ENCODE peak calls at places on chromosomes 2 and 18, in seven cellular contexts. One of them, this sample, is unnamed.

GRCh38 chr2:57444731-57445414 is 601.7 kb upstream of the VRK2 start:
- DNase-seq in IMR-90: no peak
- DNase-seq in dermis blood vessel endothelial cell: no peak
- DNase-seq in stimulated activated CD4-positive, alpha-beta T cell treated with anti-CD3 and anti-CD28 coated beads, Interleukin-4, amount 100 ng/mL, for 24 hours: no peak
- DNase-seq in activated CD4-positive, alpha-beta memory T cell treated with anti-CD3 and anti-CD28 coated beads, Interleukin-2, amount 10 ng/mL, durations not matched to agents 7 days and 5 days: no peak
- DNase-seq in C1 segment of cervical spinal cord: no peak
- DNase-seq in left cardiac atrium: no peak
- DNase-seq in this sample: no peak

GRCh38 chr18:47204908-47205522 is 28.9 kb upstream of the IER3IP1 start:
- DNase-seq in IMR-90: peak; percentile 27
- DNase-seq in dermis blood vessel endothelial cell: peak; percentile 71
- DNase-seq in stimulated activated CD4-positive, alpha-beta T cell treated with anti-CD3 and anti-CD28 coated beads, Interleukin-4, amount 100 ng/mL, for 24 hours: peak; percentile 45
- DNase-seq in activated CD4-positive, alpha-beta memory T cell treated with anti-CD3 and anti-CD28 coated beads, Interleukin-2, amount 10 ng/mL, durations not matched to agents 7 days and 5 days: peak; percentile 29
- DNase-seq in C1 segment of cervical spinal cord: peak; percentile 1
- DNase-seq in left cardiac atrium: no peak
- DNase-seq in this sample: no peak

GRCh38 chr2:25366629-25367028 is 24.9 kb upstream of the DNMT3A start:
- DNase-seq in IMR-90: no peak
- DNase-seq in dermis blood vessel endothelial cell: no peak
- DNase-seq in stimulated activated CD4-positive, alpha-beta T cell treated with anti-CD3 and anti-CD28 coated beads, Interleukin-4, amount 100 ng/mL, for 24 hours: no peak
- DNase-seq in activated CD4-positive, alpha-beta memory T cell treated with anti-CD3 and anti-CD28 coated beads, Interleukin-2, amount 10 ng/mL, durations not matched to agents 7 days and 5 days: no peak
- DNase-seq in C1 segment of cervical spinal cord: no peak
- DNase-seq in left cardiac atrium: no peak
- DNase-seq in this sample: no peak

GRCh38 chr2:39144411-39144810 is 23.6 kb upstream of the SOS1 start:
- DNase-seq in IMR-90: no peak
- DNase-seq in dermis blood vessel endothelial cell: no peak
- DNase-seq in stimulated activated CD4-positive, alpha-beta T cell treated with anti-CD3 and anti-CD28 coated beads, Interleukin-4, amount 100 ng/mL, for 24 hours: no peak
- DNase-seq in activated CD4-positive, alpha-beta memory T cell treated with anti-CD3 and anti-CD28 coated beads, Interleukin-2, amount 10 ng/mL, durations not matched to agents 7 days and 5 days: no peak
- DNase-seq in C1 segment of cervical spinal cord: no peak
- DNase-seq in left cardiac atrium: no peak
- DNase-seq in this sample: no peak

GRCh38 chr18:23424616-23425015 is 28.5 kb upstream of the RIOK3 start:
- DNase-seq in IMR-90: no peak
- DNase-seq in dermis blood vessel endothelial cell: no peak
- DNase-seq in stimulated activated CD4-positive, alpha-beta T cell treated with anti-CD3 and anti-CD28 coated beads, Interleukin-4, amount 100 ng/mL, for 24 hours: no peak
- DNase-seq in activated CD4-positive, alpha-beta memory T cell treated with anti-CD3 and anti-CD28 coated beads, Interleukin-2, amount 10 ng/mL, durations not matched to agents 7 days and 5 days: no peak
- DNase-seq in C1 segment of cervical spinal cord: no peak
- DNase-seq in left cardiac atrium: no peak
- DNase-seq in this sample: no peak

GRCh38 chr2:229342376-229342775 is 71.3 kb upstream of the PID1 start:
- DNase-seq in IMR-90: no peak
- DNase-seq in dermis blood vessel endothelial cell: peak; percentile 55
- DNase-seq in stimulated activated CD4-positive, alpha-beta T cell treated with anti-CD3 and anti-CD28 coated beads, Interleukin-4, amount 100 ng/mL, for 24 hours: no peak
- DNase-seq in activated CD4-positive, alpha-beta memory T cell treated with anti-CD3 and anti-CD28 coated beads, Interleukin-2, amount 10 ng/mL, durations not matched to agents 7 days and 5 days: no peak
- DNase-seq in C1 segment of cervical spinal cord: no peak
- DNase-seq in left cardiac atrium: peak; percentile 39
- DNase-seq in this sample: peak; percentile 56

GRCh38 chr2:120825370-120826259 is 89.9 kb downstream of the GLI2 start:
- DNase-seq in IMR-90: peak; percentile 90
- DNase-seq in dermis blood vessel endothelial cell: no peak
- DNase-seq in stimulated activated CD4-positive, alpha-beta T cell treated with anti-CD3 and anti-CD28 coated beads, Interleukin-4, amount 100 ng/mL, for 24 hours: no peak
- DNase-seq in activated CD4-positive, alpha-beta memory T cell treated with anti-CD3 and anti-CD28 coated beads, Interleukin-2, amount 10 ng/mL, durations not matched to agents 7 days and 5 days: no peak
- DNase-seq in C1 segment of cervical spinal cord: peak; percentile 48
- DNase-seq in left cardiac atrium: peak; percentile 61
- DNase-seq in this sample: peak; percentile 87

GRCh38 chr18:22637787-22638186 is 220.1 kb upstream of the CTAGE1 start:
- DNase-seq in IMR-90: peak; percentile 89
- DNase-seq in dermis blood vessel endothelial cell: peak; percentile 1
- DNase-seq in stimulated activated CD4-positive, alpha-beta T cell treated with anti-CD3 and anti-CD28 coated beads, Interleukin-4, amount 100 ng/mL, for 24 hours: no peak
- DNase-seq in activated CD4-positive, alpha-beta memory T cell treated with anti-CD3 and anti-CD28 coated beads, Interleukin-2, amount 10 ng/mL, durations not matched to agents 7 days and 5 days: no peak
- DNase-seq in C1 segment of cervical spinal cord: no peak
- DNase-seq in left cardiac atrium: no peak
- DNase-seq in this sample: no peak

GRCh38 chr2:204794624-204795023 is 249.3 kb downstream of the PARD3B start:
- DNase-seq in IMR-90: peak; percentile 29
- DNase-seq in dermis blood vessel endothelial cell: peak; percentile 2
- DNase-seq in stimulated activated CD4-positive, alpha-beta T cell treated with anti-CD3 and anti-CD28 coated beads, Interleukin-4, amount 100 ng/mL, for 24 hours: no peak
- DNase-seq in activated CD4-positive, alpha-beta memory T cell treated with anti-CD3 and anti-CD28 coated beads, Interleukin-2, amount 10 ng/mL, durations not matched to agents 7 days and 5 days: no peak
- DNase-seq in C1 segment of cervical spinal cord: no peak
- DNase-seq in left cardiac atrium: no peak
- DNase-seq in this sample: no peak

GRCh38 chr2:36371963-36372391 is 16.4 kb downstream of the CRIM1 start:
- DNase-seq in IMR-90: peak; percentile 84
- DNase-seq in dermis blood vessel endothelial cell: peak; percentile 91
- DNase-seq in stimulated activated CD4-positive, alpha-beta T cell treated with anti-CD3 and anti-CD28 coated beads, Interleukin-4, amount 100 ng/mL, for 24 hours: no peak
- DNase-seq in activated CD4-positive, alpha-beta memory T cell treated with anti-CD3 and anti-CD28 coated beads, Interleukin-2, amount 10 ng/mL, durations not matched to agents 7 days and 5 days: no peak
- DNase-seq in C1 segment of cervical spinal cord: no peak
- DNase-seq in left cardiac atrium: no peak
- DNase-seq in this sample: no peak

GRCh38 chr18:25538175-25538922 is 186.4 kb upstream of the ZNF521 start:
- DNase-seq in IMR-90: peak; percentile 6
- DNase-seq in dermis blood vessel endothelial cell: no peak
- DNase-seq in stimulated activated CD4-positive, alpha-beta T cell treated with anti-CD3 and anti-CD28 coated beads, Interleukin-4, amount 100 ng/mL, for 24 hours: no peak
- DNase-seq in activated CD4-positive, alpha-beta memory T cell treated with anti-CD3 and anti-CD28 coated beads, Interleukin-2, amount 10 ng/mL, durations not matched to agents 7 days and 5 days: no peak
- DNase-seq in C1 segment of cervical spinal cord: no peak
- DNase-seq in left cardiac atrium: no peak
- DNase-seq in this sample: no peak

GRCh38 chr2:213934560-213934959 is 476.3 kb upstream of the VWC2L start:
- DNase-seq in IMR-90: peak; percentile 2
- DNase-seq in dermis blood vessel endothelial cell: peak; percentile 12
- DNase-seq in stimulated activated CD4-positive, alpha-beta T cell treated with anti-CD3 and anti-CD28 coated beads, Interleukin-4, amount 100 ng/mL, for 24 hours: no peak
- DNase-seq in activated CD4-positive, alpha-beta memory T cell treated with anti-CD3 and anti-CD28 coated beads, Interleukin-2, amount 10 ng/mL, durations not matched to agents 7 days and 5 days: no peak
- DNase-seq in C1 segment of cervical spinal cord: no peak
- DNase-seq in left cardiac atrium: no peak
- DNase-seq in this sample: no peak

GRCh38 chr18:79248495-79249078 is 147.1 kb upstream of the NFATC1 start:
- DNase-seq in IMR-90: peak; percentile 41
- DNase-seq in dermis blood vessel endothelial cell: no peak
- DNase-seq in stimulated activated CD4-positive, alpha-beta T cell treated with anti-CD3 and anti-CD28 coated beads, Interleukin-4, amount 100 ng/mL, for 24 hours: no peak
- DNase-seq in activated CD4-positive, alpha-beta memory T cell treated with anti-CD3 and anti-CD28 coated beads, Interleukin-2, amount 10 ng/mL, durations not matched to agents 7 days and 5 days: no peak
- DNase-seq in C1 segment of cervical spinal cord: no peak
- DNase-seq in left cardiac atrium: no peak
- DNase-seq in this sample: no peak

GRCh38 chr2:37394263-37394662 is 49.8 kb downstream of the QPCT start:
- DNase-seq in IMR-90: no peak
- DNase-seq in dermis blood vessel endothelial cell: no peak
- DNase-seq in stimulated activated CD4-positive, alpha-beta T cell treated with anti-CD3 and anti-CD28 coated beads, Interleukin-4, amount 100 ng/mL, for 24 hours: no peak
- DNase-seq in activated CD4-positive, alpha-beta memory T cell treated with anti-CD3 and anti-CD28 coated beads, Interleukin-2, amount 10 ng/mL, durations not matched to agents 7 days and 5 days: no peak
- DNase-seq in C1 segment of cervical spinal cord: no peak
- DNase-seq in left cardiac atrium: no peak
- DNase-seq in this sample: no peak

GRCh38 chr2:25197336-25198208 is 29.2 kb upstream of the POMC start:
- DNase-seq in IMR-90: peak; percentile 28
- DNase-seq in dermis blood vessel endothelial cell: peak; percentile 11
- DNase-seq in stimulated activated CD4-positive, alpha-beta T cell treated with anti-CD3 and anti-CD28 coated beads, Interleukin-4, amount 100 ng/mL, for 24 hours: no peak
- DNase-seq in activated CD4-positive, alpha-beta memory T cell treated with anti-CD3 and anti-CD28 coated beads, Interleukin-2, amount 10 ng/mL, durations not matched to agents 7 days and 5 days: no peak
- DNase-seq in C1 segment of cervical spinal cord: no peak
- DNase-seq in left cardiac atrium: no peak
- DNase-seq in this sample: no peak

GRCh38 chr2:12502759-12503158 is 214.0 kb upstream of the TRIB2 start:
- DNase-seq in IMR-90: peak; percentile 71
- DNase-seq in dermis blood vessel endothelial cell: no peak
- DNase-seq in stimulated activated CD4-positive, alpha-beta T cell treated with anti-CD3 and anti-CD28 coated beads, Interleukin-4, amount 100 ng/mL, for 24 hours: peak; percentile 68
- DNase-seq in activated CD4-positive, alpha-beta memory T cell treated with anti-CD3 and anti-CD28 coated beads, Interleukin-2, amount 10 ng/mL, durations not matched to agents 7 days and 5 days: peak; percentile 62
- DNase-seq in C1 segment of cervical spinal cord: no peak
- DNase-seq in left cardiac atrium: no peak
- DNase-seq in this sample: peak; percentile 14

GRCh38 chr2:200225943-200226342 is 80.5 kb upstream of the SPATS2L start:
- DNase-seq in IMR-90: peak; percentile 28
- DNase-seq in dermis blood vessel endothelial cell: no peak
- DNase-seq in stimulated activated CD4-positive, alpha-beta T cell treated with anti-CD3 and anti-CD28 coated beads, Interleukin-4, amount 100 ng/mL, for 24 hours: no peak
- DNase-seq in activated CD4-positive, alpha-beta memory T cell treated with anti-CD3 and anti-CD28 coated beads, Interleukin-2, amount 10 ng/mL, durations not matched to agents 7 days and 5 days: no peak
- DNase-seq in C1 segment of cervical spinal cord: no peak
- DNase-seq in left cardiac atrium: no peak
- DNase-seq in this sample: no peak

GRCh38 chr2:168037772-168038171 is 209.6 kb downstream of the STK39 start:
- DNase-seq in IMR-90: peak; percentile 54
- DNase-seq in dermis blood vessel endothelial cell: no peak
- DNase-seq in stimulated activated CD4-positive, alpha-beta T cell treated with anti-CD3 and anti-CD28 coated beads, Interleukin-4, amount 100 ng/mL, for 24 hours: no peak
- DNase-seq in activated CD4-positive, alpha-beta memory T cell treated with anti-CD3 and anti-CD28 coated beads, Interleukin-2, amount 10 ng/mL, durations not matched to agents 7 days and 5 days: no peak
- DNase-seq in C1 segment of cervical spinal cord: no peak
- DNase-seq in left cardiac atrium: no peak
- DNase-seq in this sample: no peak

GRCh38 chr18:3332376-3332775 is 70.4 kb downstream of the MYL12B start:
- DNase-seq in IMR-90: peak; percentile 16
- DNase-seq in dermis blood vessel endothelial cell: no peak
- DNase-seq in stimulated activated CD4-positive, alpha-beta T cell treated with anti-CD3 and anti-CD28 coated beads, Interleukin-4, amount 100 ng/mL, for 24 hours: no peak
- DNase-seq in activated CD4-positive, alpha-beta memory T cell treated with anti-CD3 and anti-CD28 coated beads, Interleukin-2, amount 10 ng/mL, durations not matched to agents 7 days and 5 days: no peak
- DNase-seq in C1 segment of cervical spinal cord: no peak
- DNase-seq in left cardiac atrium: no peak
- DNase-seq in this sample: no peak

GRCh38 chr18:76613721-76614120 is 118.7 kb upstream of the ZNF516 start:
- DNase-seq in IMR-90: no peak
- DNase-seq in dermis blood vessel endothelial cell: no peak
- DNase-seq in stimulated activated CD4-positive, alpha-beta T cell treated with anti-CD3 and anti-CD28 coated beads, Interleukin-4, amount 100 ng/mL, for 24 hours: no peak
- DNase-seq in activated CD4-positive, alpha-beta memory T cell treated with anti-CD3 and anti-CD28 coated beads, Interleukin-2, amount 10 ng/mL, durations not matched to agents 7 days and 5 days: no peak
- DNase-seq in C1 segment of cervical spinal cord: no peak
- DNase-seq in left cardiac atrium: no peak
- DNase-seq in this sample: no peak

GRCh38 chr2:180980185-180980942 is at the start of gene UBE2E3:
- DNase-seq in IMR-90: peak; percentile 72
- DNase-seq in dermis blood vessel endothelial cell: peak; percentile 83
- DNase-seq in stimulated activated CD4-positive, alpha-beta T cell treated with anti-CD3 and anti-CD28 coated beads, Interleukin-4, amount 100 ng/mL, for 24 hours: peak; percentile 77
- DNase-seq in activated CD4-positive, alpha-beta memory T cell treated with anti-CD3 and anti-CD28 coated beads, Interleukin-2, amount 10 ng/mL, durations not matched to agents 7 days and 5 days: peak; percentile 82
- DNase-seq in C1 segment of cervical spinal cord: peak; percentile 81
- DNase-seq in left cardiac atrium: peak; percentile 82
- DNase-seq in this sample: peak; percentile 92

GRCh38 chr18:76491436-76491800 is 3.6 kb downstream of the ZNF516 start:
- DNase-seq in IMR-90: peak; percentile 68
- DNase-seq in dermis blood vessel endothelial cell: peak; percentile 67
- DNase-seq in stimulated activated CD4-positive, alpha-beta T cell treated with anti-CD3 and anti-CD28 coated beads, Interleukin-4, amount 100 ng/mL, for 24 hours: peak; percentile 55
- DNase-seq in activated CD4-positive, alpha-beta memory T cell treated with anti-CD3 and anti-CD28 coated beads, Interleukin-2, amount 10 ng/mL, durations not matched to agents 7 days and 5 days: peak; percentile 59
- DNase-seq in C1 segment of cervical spinal cord: peak; percentile 52
- DNase-seq in left cardiac atrium: peak; percentile 84
- DNase-seq in this sample: peak; percentile 86

GRCh38 chr2:27765621-27766286 is 5.8 kb upstream of the MRPL33 start:
- DNase-seq in IMR-90: no peak
- DNase-seq in dermis blood vessel endothelial cell: peak; percentile 67
- DNase-seq in stimulated activated CD4-positive, alpha-beta T cell treated with anti-CD3 and anti-CD28 coated beads, Interleukin-4, amount 100 ng/mL, for 24 hours: peak; percentile 61
- DNase-seq in activated CD4-positive, alpha-beta memory T cell treated with anti-CD3 and anti-CD28 coated beads, Interleukin-2, amount 10 ng/mL, durations not matched to agents 7 days and 5 days: peak; percentile 22
- DNase-seq in C1 segment of cervical spinal cord: no peak
- DNase-seq in left cardiac atrium: peak; percentile 76
- DNase-seq in this sample: peak; percentile 72

GRCh38 chr18:73945130-73945792 is 202.4 kb downstream of the FBXO15 start:
- DNase-seq in IMR-90: peak; percentile 75
- DNase-seq in dermis blood vessel endothelial cell: no peak
- DNase-seq in stimulated activated CD4-positive, alpha-beta T cell treated with anti-CD3 and anti-CD28 coated beads, Interleukin-4, amount 100 ng/mL, for 24 hours: no peak
- DNase-seq in activated CD4-positive, alpha-beta memory T cell treated with anti-CD3 and anti-CD28 coated beads, Interleukin-2, amount 10 ng/mL, durations not matched to agents 7 days and 5 days: no peak
- DNase-seq in C1 segment of cervical spinal cord: no peak
- DNase-seq in left cardiac atrium: no peak
- DNase-seq in this sample: no peak

GRCh38 chr2:148602918-148603561 is 41.5 kb upstream of the EPC2 start:
- DNase-seq in IMR-90: no peak
- DNase-seq in dermis blood vessel endothelial cell: no peak
- DNase-seq in stimulated activated CD4-positive, alpha-beta T cell treated with anti-CD3 and anti-CD28 coated beads, Interleukin-4, amount 100 ng/mL, for 24 hours: peak; percentile 29
- DNase-seq in activated CD4-positive, alpha-beta memory T cell treated with anti-CD3 and anti-CD28 coated beads, Interleukin-2, amount 10 ng/mL, durations not matched to agents 7 days and 5 days: peak; percentile 17
- DNase-seq in C1 segment of cervical spinal cord: no peak
- DNase-seq in left cardiac atrium: peak; percentile 24
- DNase-seq in this sample: no peak

GRCh38 chr2:145958611-145959010 is 1438.7 kb upstream of the ZEB2 start:
- DNase-seq in IMR-90: no peak
- DNase-seq in dermis blood vessel endothelial cell: no peak
- DNase-seq in stimulated activated CD4-positive, alpha-beta T cell treated with anti-CD3 and anti-CD28 coated beads, Interleukin-4, amount 100 ng/mL, for 24 hours: no peak
- DNase-seq in activated CD4-positive, alpha-beta memory T cell treated with anti-CD3 and anti-CD28 coated beads, Interleukin-2, amount 10 ng/mL, durations not matched to agents 7 days and 5 days: no peak
- DNase-seq in C1 segment of cervical spinal cord: no peak
- DNase-seq in left cardiac atrium: no peak
- DNase-seq in this sample: no peak

GRCh38 chr2:190668892-190669291 is 20.0 kb downstream of the NAB1 start:
- DNase-seq in IMR-90: no peak
- DNase-seq in dermis blood vessel endothelial cell: no peak
- DNase-seq in stimulated activated CD4-positive, alpha-beta T cell treated with anti-CD3 and anti-CD28 coated beads, Interleukin-4, amount 100 ng/mL, for 24 hours: no peak
- DNase-seq in activated CD4-positive, alpha-beta memory T cell treated with anti-CD3 and anti-CD28 coated beads, Interleukin-2, amount 10 ng/mL, durations not matched to agents 7 days and 5 days: no peak
- DNase-seq in C1 segment of cervical spinal cord: no peak
- DNase-seq in left cardiac atrium: no peak
- DNase-seq in this sample: no peak

GRCh38 chr2:168920504-168921157 is 19.5 kb downstream of the G6PC2 start:
- DNase-seq in IMR-90: peak; percentile 34
- DNase-seq in dermis blood vessel endothelial cell: peak; percentile 66
- DNase-seq in stimulated activated CD4-positive, alpha-beta T cell treated with anti-CD3 and anti-CD28 coated beads, Interleukin-4, amount 100 ng/mL, for 24 hours: no peak
- DNase-seq in activated CD4-positive, alpha-beta memory T cell treated with anti-CD3 and anti-CD28 coated beads, Interleukin-2, amount 10 ng/mL, durations not matched to agents 7 days and 5 days: no peak
- DNase-seq in C1 segment of cervical spinal cord: no peak
- DNase-seq in left cardiac atrium: no peak
- DNase-seq in this sample: no peak

GRCh38 chr18:13223341-13224148 is 5.0 kb downstream of the LDLRAD4 start:
- DNase-seq in IMR-90: no peak
- DNase-seq in dermis blood vessel endothelial cell: peak; percentile 35
- DNase-seq in stimulated activated CD4-positive, alpha-beta T cell treated with anti-CD3 and anti-CD28 coated beads, Interleukin-4, amount 100 ng/mL, for 24 hours: no peak
- DNase-seq in activated CD4-positive, alpha-beta memory T cell treated with anti-CD3 and anti-CD28 coated beads, Interleukin-2, amount 10 ng/mL, durations not matched to agents 7 days and 5 days: peak; percentile 6
- DNase-seq in C1 segment of cervical spinal cord: no peak
- DNase-seq in left cardiac atrium: peak; percentile 67
- DNase-seq in this sample: peak; percentile 68